ENCODE peak calls at places on chromosomes 13 and 19, in five cellular contexts. One of them, this sample, is unnamed.
A peak's percentile ranks its signal among the peaks of the same experiment; 100 is the strongest.

GRCh38 chr13:106372199-106373160 is 163.0 kb downstream of the EFNB2 start:
- DNase-seq in esophagus muscularis mucosa: no peak
- DNase-seq in stomach: no peak
- DNase-seq in upper lobe of left lung: peak; percentile 40
- DNase-seq in suprapubic skin: no peak
- DNase-seq in this sample: no peak

GRCh38 chr19:18590273-18591272 is 2.0 kb downstream of the REX1BD start:
- DNase-seq in esophagus muscularis mucosa: no peak
- DNase-seq in upper lobe of left lung: no peak
- DNase-seq in suprapubic skin: no peak
- DNase-seq in stomach: no peak
- DNase-seq in this sample: peak; percentile 49

GRCh38 chr13:26017932-26018690 is 33.7 kb downstream of the SHISA2 start:
- DNase-seq in stomach: no peak
- DNase-seq in esophagus muscularis mucosa: no peak
- DNase-seq in suprapubic skin: no peak
- DNase-seq in upper lobe of left lung: no peak
- DNase-seq in this sample: no peak

GRCh38 chr19:34255546-34255945 is 1.2 kb downstream of the GARRE1 start:
- DNase-seq in stomach: no peak
- DNase-seq in suprapubic skin: no peak
- DNase-seq in esophagus muscularis mucosa: no peak
- DNase-seq in upper lobe of left lung: no peak
- DNase-seq in this sample: no peak

GRCh38 chr13:89097994-89098393 is 1426.8 kb downstream of the SLITRK5 start:
- DNase-seq in esophagus muscularis mucosa: no peak
- DNase-seq in stomach: no peak
- DNase-seq in upper lobe of left lung: no peak
- DNase-seq in suprapubic skin: no peak
- DNase-seq in this sample: no peak

GRCh38 chr19:6241680-6242079 is 38.1 kb downstream of the MLLT1 start:
- DNase-seq in suprapubic skin: peak; percentile 84
- DNase-seq in upper lobe of left lung: no peak
- DNase-seq in stomach: no peak
- DNase-seq in esophagus muscularis mucosa: no peak
- DNase-seq in this sample: no peak

GRCh38 chr13:21747456-21747855 is 76.6 kb downstream of the FGF9 start:
- DNase-seq in esophagus muscularis mucosa: no peak
- DNase-seq in suprapubic skin: no peak
- DNase-seq in stomach: no peak
- DNase-seq in upper lobe of left lung: no peak
- DNase-seq in this sample: no peak

GRCh38 chr13:110006304-110006703 is 219.9 kb upstream of the IRS2 start:
- DNase-seq in stomach: no peak
- DNase-seq in esophagus muscularis mucosa: no peak
- DNase-seq in upper lobe of left lung: no peak
- DNase-seq in suprapubic skin: peak; percentile 84
- DNase-seq in this sample: no peak

GRCh38 chr13:32246468-32246867 is 68.7 kb downstream of the ZAR1L start:
- DNase-seq in esophagus muscularis mucosa: no peak
- DNase-seq in stomach: peak; percentile 68
- DNase-seq in suprapubic skin: no peak
- DNase-seq in upper lobe of left lung: peak; percentile 59
- DNase-seq in this sample: peak; percentile 61

GRCh38 chr13:46126552-46127171 is 21.8 kb upstream of the CPB2 start:
- DNase-seq in stomach: peak; percentile 78
- DNase-seq in esophagus muscularis mucosa: no peak
- DNase-seq in suprapubic skin: no peak
- DNase-seq in upper lobe of left lung: peak; percentile 80
- DNase-seq in this sample: peak; percentile 45

GRCh38 chr13:24921003-24921402 is 157.0 kb downstream of the RNF17 start:
- DNase-seq in upper lobe of left lung: no peak
- DNase-seq in stomach: no peak
- DNase-seq in esophagus muscularis mucosa: no peak
- DNase-seq in suprapubic skin: no peak
- DNase-seq in this sample: no peak

GRCh38 chr13:94309997-94310842 is 169.3 kb downstream of the DCT start:
- DNase-seq in upper lobe of left lung: no peak
- DNase-seq in esophagus muscularis mucosa: no peak
- DNase-seq in suprapubic skin: no peak
- DNase-seq in stomach: no peak
- DNase-seq in this sample: no peak

GRCh38 chr19:5147074-5147970 is 178.4 kb downstream of the KDM4B start:
- DNase-seq in stomach: no peak
- DNase-seq in suprapubic skin: no peak
- DNase-seq in upper lobe of left lung: no peak
- DNase-seq in esophagus muscularis mucosa: no peak
- DNase-seq in this sample: no peak
- TF ChIP-seq POLR2AphosphoS5 in stomach: no peak
- TF ChIP-seq POLR2AphosphoS5 in suprapubic skin: no peak
- TF ChIP-seq POLR2AphosphoS5 in upper lobe of left lung: no peak
- TF ChIP-seq POLR2AphosphoS5 in esophagus muscularis mucosa: no peak
- TF ChIP-seq POLR2AphosphoS5 in this sample: no peak

GRCh38 chr13:47859129-47859528 is 141.9 kb downstream of the SUCLA2 start:
- DNase-seq in esophagus muscularis mucosa: no peak
- DNase-seq in suprapubic skin: no peak
- DNase-seq in upper lobe of left lung: no peak
- DNase-seq in stomach: no peak
- DNase-seq in this sample: no peak
- TF ChIP-seq EP300 in esophagus muscularis mucosa: no peak
- TF ChIP-seq EP300 in suprapubic skin: no peak
- TF ChIP-seq EP300 in upper lobe of left lung: no peak
- TF ChIP-seq EP300 in stomach: no peak
- TF ChIP-seq EP300 in this sample: no peak

GRCh38 chr13:113853518-113854237 is 10.2 kb downstream of the GAS6 start:
- DNase-seq in upper lobe of left lung: no peak
- DNase-seq in esophagus muscularis mucosa: no peak
- DNase-seq in stomach: no peak
- DNase-seq in suprapubic skin: peak; percentile 60
- DNase-seq in this sample: no peak

GRCh38 chr13:113854238-113855011 is 9.5 kb downstream of the GAS6 start:
- DNase-seq in stomach: no peak
- DNase-seq in esophagus muscularis mucosa: no peak
- DNase-seq in upper lobe of left lung: no peak
- DNase-seq in suprapubic skin: peak; percentile 81
- DNase-seq in this sample: no peak

GRCh38 chr13:113856716-113857065 is 7.2 kb downstream of the GAS6 start:
- DNase-seq in esophagus muscularis mucosa: no peak
- DNase-seq in stomach: peak; percentile 57
- DNase-seq in upper lobe of left lung: no peak
- DNase-seq in suprapubic skin: peak; percentile 72
- DNase-seq in this sample: peak; percentile 55

GRCh38 chr13:113855931-113856715 is 7.8 kb downstream of the GAS6 start:
- DNase-seq in stomach: no peak
- DNase-seq in upper lobe of left lung: no peak
- DNase-seq in esophagus muscularis mucosa: no peak
- DNase-seq in suprapubic skin: peak; percentile 78
- DNase-seq in this sample: no peak

GRCh38 chr13:113855012-113855921 is 8.6 kb downstream of the GAS6 start:
- DNase-seq in upper lobe of left lung: no peak
- DNase-seq in esophagus muscularis mucosa: no peak
- DNase-seq in stomach: peak; percentile 24
- DNase-seq in suprapubic skin: peak; percentile 80
- DNase-seq in this sample: peak; percentile 70
- H3K4me1 ChIP-seq in upper lobe of left lung: peaks cover 59% of the 10 kb centered on the region
- H3K4me1 ChIP-seq in esophagus muscularis mucosa: peaks cover 87% of the 10 kb centered on the region
- H3K4me1 ChIP-seq in stomach: peaks cover 63% of the 10 kb centered on the region
- H3K4me1 ChIP-seq in suprapubic skin: peaks cover 67% of the 10 kb centered on the region
- H3K4me1 ChIP-seq in this sample: peaks cover 79% of the 10 kb centered on the region

DNA sequence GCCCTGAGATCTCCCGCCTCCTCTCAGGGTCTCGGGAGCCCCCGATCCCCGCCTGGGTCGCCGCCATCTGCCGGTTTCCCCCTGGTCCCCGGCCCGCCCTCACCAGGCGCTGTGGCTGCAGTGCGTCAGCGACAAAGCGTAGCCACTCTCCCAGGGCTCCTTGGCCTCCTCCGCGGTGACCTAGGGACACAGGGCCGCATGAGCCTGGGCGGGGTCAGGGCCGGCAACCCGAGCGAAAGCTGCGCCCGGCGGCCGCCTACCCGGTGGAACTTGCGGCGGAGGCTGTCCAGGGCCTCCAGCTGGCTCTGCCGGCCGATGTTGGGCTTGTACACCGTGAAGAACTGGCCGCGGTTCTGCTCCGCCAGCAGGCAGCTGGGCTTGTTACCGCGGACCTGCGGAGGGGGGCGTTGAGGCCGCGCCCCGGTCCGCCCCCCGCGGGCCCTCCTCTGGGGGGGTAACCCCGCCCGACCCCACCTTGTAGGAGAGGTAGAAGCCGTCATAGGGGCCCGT is 5.3 kb downstream of the GPX4 start:
- DNase-seq in suprapubic skin: no peak
- DNase-seq in upper lobe of left lung: no peak
- DNase-seq in stomach: no peak
- DNase-seq in esophagus muscularis mucosa: no peak
- DNase-seq in this sample: no peak
- TF ChIP-seq POLR2AphosphoS5 in suprapubic skin: no peak
- TF ChIP-seq POLR2AphosphoS5 in upper lobe of left lung: no peak
- TF ChIP-seq POLR2AphosphoS5 in stomach: no peak
- TF ChIP-seq POLR2AphosphoS5 in esophagus muscularis mucosa: peak; percentile 7
- TF ChIP-seq POLR2AphosphoS5 in this sample: peak; percentile 6

GRCh38 chr13:80477641-80478443 is 136.9 kb upstream of the SPRY2 start:
- DNase-seq in upper lobe of left lung: no peak
- DNase-seq in suprapubic skin: no peak
- DNase-seq in stomach: no peak
- DNase-seq in esophagus muscularis mucosa: no peak
- DNase-seq in this sample: no peak
- TF ChIP-seq EP300 in upper lobe of left lung: no peak
- TF ChIP-seq EP300 in suprapubic skin: no peak
- TF ChIP-seq EP300 in stomach: no peak
- TF ChIP-seq EP300 in esophagus muscularis mucosa: no peak
- TF ChIP-seq EP300 in this sample: no peak

GRCh38 chr19:38674388-38675133 is 27.1 kb downstream of the ACTN4 start:
- DNase-seq in upper lobe of left lung: no peak
- DNase-seq in suprapubic skin: no peak
- DNase-seq in stomach: no peak
- DNase-seq in esophagus muscularis mucosa: no peak
- DNase-seq in this sample: no peak

GRCh38 chr19:38671654-38672053 is 24.2 kb downstream of the ACTN4 start:
- DNase-seq in upper lobe of left lung: no peak
- DNase-seq in suprapubic skin: no peak
- DNase-seq in esophagus muscularis mucosa: no peak
- DNase-seq in stomach: no peak
- DNase-seq in this sample: no peak

GRCh38 chr19:38670921-38671398 is 23.5 kb downstream of the ACTN4 start:
- DNase-seq in stomach: no peak
- DNase-seq in upper lobe of left lung: no peak
- DNase-seq in esophagus muscularis mucosa: no peak
- DNase-seq in suprapubic skin: no peak
- DNase-seq in this sample: no peak

GRCh38 chr19:38675611-38676010 is 28.2 kb downstream of the ACTN4 start:
- DNase-seq in esophagus muscularis mucosa: no peak
- DNase-seq in upper lobe of left lung: no peak
- DNase-seq in stomach: no peak
- DNase-seq in suprapubic skin: no peak
- DNase-seq in this sample: no peak

DNA sequence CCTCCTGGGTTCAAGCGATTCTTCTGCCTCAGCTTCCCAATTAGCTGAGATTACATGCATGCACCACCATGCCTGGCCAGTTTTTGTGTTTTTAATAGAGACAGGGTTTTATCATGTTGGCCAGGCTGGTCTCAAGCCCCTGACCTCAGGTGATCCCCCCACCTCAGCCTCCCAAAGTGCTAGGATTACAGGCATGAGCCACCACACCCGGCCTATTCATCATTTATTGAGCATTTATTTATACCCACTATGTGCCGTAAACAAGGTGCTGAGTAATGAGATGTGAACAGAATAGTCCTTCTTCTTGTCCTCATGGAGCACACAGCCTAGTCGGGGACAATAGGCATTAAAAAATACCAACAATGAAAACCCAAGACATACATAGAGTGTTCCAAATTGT is 25.6 kb downstream of the ACTN4 start:
- DNase-seq in suprapubic skin: no peak
- DNase-seq in stomach: no peak
- DNase-seq in esophagus muscularis mucosa: no peak
- DNase-seq in upper lobe of left lung: no peak
- DNase-seq in this sample: no peak
- H3K4me1 ChIP-seq in suprapubic skin: peaks cover 70% of the 10 kb centered on the region
- H3K4me1 ChIP-seq in stomach: peaks cover 75% of the 10 kb centered on the region
- H3K4me1 ChIP-seq in esophagus muscularis mucosa: peaks cover 97% of the 10 kb centered on the region
- H3K4me1 ChIP-seq in upper lobe of left lung: peaks cover 84% of the 10 kb centered on the region
- H3K4me1 ChIP-seq in this sample: peaks cover 79% of the 10 kb centered on the region

This sample was measured in transverse colon.